ENCODE peak calls at places on chromosome 10, in four cellular contexts. T is tibial artery, I is foreskin keratinocyte, C is HepG2. V is an unnamed sample. For H3K4me1, the result is how much of the 10 kb centered on the place peaks cover.

GRCh38 chr10:27504897-27505457 is 873 bp downstream of the RAB18 start:
- DNase-seq in I (no peak), T (no peak), C (no peak), V (no peak)

GRCh38 chr10:94461503-94461902 is 59.2 kb downstream of the TBC1D12 start:
- DNase-seq in C (no peak), I (no peak), T (no peak), V (no peak)

GRCh38 chr10:108434818-108435217 is 1270.3 kb upstream of the SORCS1 start:
- DNase-seq in C (no peak), I (no peak), T (no peak), V (no peak)

GRCh38 chr10:102735065-102735562 is 8.6 kb upstream of the WBP1L start:
- DNase-seq in T (peak), I (no peak), C (no peak), V (no peak)

GRCh38 chr10:6564367-6564766 is 15.7 kb downstream of the PRKCQ start:
- DNase-seq in I (no peak), T (no peak), C (no peak), V (peak)

GRCh38 chr10:104485632-104486031 is 132.0 kb downstream of the CFAP58 start:
- DNase-seq in C (no peak), T (no peak), I (no peak), V (no peak)

GRCh38 chr10:20891338-20891714 is 5.8 kb downstream of the NEBL start:
- DNase-seq in C (no peak), T (no peak), I (peak), V (no peak)

GRCh38 chr10:130424418-130424817 is 288.2 kb downstream of the GLRX3 start:
- DNase-seq in C (no peak), I (no peak), T (no peak), V (no peak)

GRCh38 chr10:75165684-75166622 is 44.6 kb upstream of the VDAC2 start:
- DNase-seq in I (no peak), T (no peak), C (no peak), V (peak)

GRCh38 chr10:29728541-29729049 is 93.8 kb upstream of the SVIL start:
- DNase-seq in C (no peak), T (no peak), I (no peak), V (no peak)

GRCh38 chr10:114967071-114967470 is 29.1 kb downstream of the TRUB1 start:
- DNase-seq in C (peak), I (no peak), T (no peak), V (no peak)

GRCh38 chr10:129815898-129816665 is 148.0 kb downstream of the EBF3 start:
- DNase-seq in T (no peak), I (no peak), C (no peak), V (no peak)

GRCh38 chr10:84783386-84783785 is 455.0 kb downstream of the CCSER2 start:
- DNase-seq in I (no peak), C (peak), T (no peak), V (no peak)

GRCh38 chr10:25818751-25819150 is 115.3 kb upstream of the MYO3A start:
- DNase-seq in I (no peak), C (no peak), T (no peak), V (no peak)

GRCh38 chr10:119374236-119374635 is 166.9 kb downstream of the GRK5 start:
- DNase-seq in I (no peak), T (no peak), C (no peak), V (no peak)

GRCh38 chr10:88473989-88474883 is 108.9 kb downstream of the RNLS start:
- DNase-seq in C (no peak), I (peak), T (no peak), V (no peak)

GRCh38 chr10:43187213-43187612 is 49.0 kb downstream of the CSGALNACT2 start:
- DNase-seq in T (no peak), C (no peak), I (no peak), V (no peak)

GRCh38 chr10:101001225-101002035 is 1.8 kb downstream of the LZTS2 start:
- DNase-seq in C (no peak), T (peak), I (no peak), V (no peak)

GRCh38 chr10:68516766-68517165 is 10.6 kb downstream of the SLC25A16 start:
- DNase-seq in C (no peak), I (no peak), T (no peak), V (no peak)

GRCh38 chr10:66167816-66168215 is 758.0 kb upstream of the LRRTM3 start:
- DNase-seq in I (peak), T (no peak), C (no peak), V (no peak)

GRCh38 chr10:108904163-108904878 is 1019.0 kb downstream of the XPNPEP1 start:
- DNase-seq in C (no peak), T (no peak), I (no peak), V (no peak)

GRCh38 chr10:117094856-117095255 is 43.2 kb downstream of the VAX1 start:
- DNase-seq in T (no peak), I (no peak), C (no peak), V (no peak)

GRCh38 chr10:132616170-132616994 is 78.8 kb downstream of the INPP5A start:
- DNase-seq in I (no peak), C (no peak), T (no peak), V (peak)

GRCh38 chr10:83427101-83427500 is 712.2 kb upstream of the GHITM start:
- DNase-seq in I (no peak), C (no peak), T (no peak), V (no peak)

GRCh38 chr10:78742730-78743615 is 325.8 kb upstream of the ZMIZ1 start:
- DNase-seq in C (peak), T (no peak), I (no peak), V (no peak)

GRCh38 chr10:131859341-131860020 is 41.3 kb upstream of the PPP2R2D start:
- DNase-seq in I (no peak), C (no peak), T (peak), V (no peak)

GRCh38 chr10:91511549-91512330 is 101.6 kb downstream of the HECTD2 start:
- DNase-seq in T (no peak), C (no peak), I (peak), V (no peak)

GRCh38 chr10:112435013-112435619 is 11.6 kb downstream of the ZDHHC6 start:
- DNase-seq in I (no peak), T (no peak), C (peak), V (no peak)

GRCh38 chr10:59173414-59173813 is 3.0 kb upstream of the PHYHIPL start:
- DNase-seq in T (no peak), I (peak), C (no peak), V (no peak)

GRCh38 chr10:16155761-16156322 is 281.0 kb upstream of the PTER start:
- DNase-seq in I (no peak), T (no peak), C (no peak), V (no peak)

GRCh38 chr10:91596821-91597396 is 36.0 kb downstream of the PPP1R3C start:
- DNase-seq in C (no peak), I (peak), T (no peak), V (no peak)

GRCh38 chr10:103678104-103678526 is 177.3 kb downstream of the SH3PXD2A start:
- DNase-seq in T (peak), I (peak), C (no peak), V (peak)

GRCh38 chr10:11602357-11602756 is 9.1 kb downstream of the USP6NL start:
- DNase-seq in C (no peak), T (no peak), I (no peak), V (no peak)

GRCh38 chr10:4763960-4764428 is 62.0 kb upstream of the AKR1E2 start:
- DNase-seq in T (no peak), C (no peak), I (peak), V (no peak)

GRCh38 chr10:29712108-29712507 is 77.3 kb upstream of the SVIL start:
- DNase-seq in I (no peak), T (no peak), C (peak), V (no peak)

GRCh38 chr10:68124718-68125117 is 15.4 kb downstream of the MYPN start:
- DNase-seq in C (no peak), T (no peak), I (no peak), V (no peak)

GRCh38 chr10:80526218-80526617 is 11.5 kb upstream of the SH2D4B start:
- DNase-seq in I (no peak), C (no peak), T (no peak), V (no peak)

GRCh38 chr10:12388671-12389070 is 39.3 kb downstream of the CAMK1D start:
- DNase-seq in T (no peak), I (no peak), C (no peak), V (no peak)

GRCh38 chr10:70540089-70540788 is 61.7 kb downstream of the PALD1 start:
- DNase-seq in I (no peak), C (peak), T (no peak), V (no peak)

GRCh38 chr10:96448021-96448457 is 65.7 kb downstream of the TLL2 start:
- DNase-seq in I (no peak), C (no peak), T (no peak), V (no peak)

GRCh38 chr10:24483701-24484100 is 240.0 kb downstream of the ARHGAP21 start:
- DNase-seq in C (no peak), T (no peak), I (peak), V (no peak)
- H3K27ac ChIP-seq in C (no peak), T (no peak), I (peak), V (no peak)

GRCh38 chr10:122288917-122289316 is 17.8 kb downstream of the BTBD16 start:
- DNase-seq in I (no peak), T (no peak), C (no peak), V (no peak)

GRCh38 chr10:122292376-122292775 is 21.3 kb downstream of the BTBD16 start:
- DNase-seq in I (no peak), C (no peak), T (no peak), V (no peak)

GRCh38 chr10:122290334-122290733 is 19.2 kb downstream of the BTBD16 start:
- DNase-seq in I (no peak), T (no peak), C (peak), V (no peak)

GRCh38 chr10:122291739-122292138 is 20.6 kb downstream of the BTBD16 start:
- DNase-seq in T (no peak), I (no peak), C (no peak), V (no peak)

GRCh38 chr10:122290833-122291532 is 19.9 kb downstream of the BTBD16 start:
- DNase-seq in I (no peak), T (no peak), C (no peak), V (no peak)
- H3K4me1 ChIP-seq in I (under half), T (under half), C (under half), V (under half)

DNA sequence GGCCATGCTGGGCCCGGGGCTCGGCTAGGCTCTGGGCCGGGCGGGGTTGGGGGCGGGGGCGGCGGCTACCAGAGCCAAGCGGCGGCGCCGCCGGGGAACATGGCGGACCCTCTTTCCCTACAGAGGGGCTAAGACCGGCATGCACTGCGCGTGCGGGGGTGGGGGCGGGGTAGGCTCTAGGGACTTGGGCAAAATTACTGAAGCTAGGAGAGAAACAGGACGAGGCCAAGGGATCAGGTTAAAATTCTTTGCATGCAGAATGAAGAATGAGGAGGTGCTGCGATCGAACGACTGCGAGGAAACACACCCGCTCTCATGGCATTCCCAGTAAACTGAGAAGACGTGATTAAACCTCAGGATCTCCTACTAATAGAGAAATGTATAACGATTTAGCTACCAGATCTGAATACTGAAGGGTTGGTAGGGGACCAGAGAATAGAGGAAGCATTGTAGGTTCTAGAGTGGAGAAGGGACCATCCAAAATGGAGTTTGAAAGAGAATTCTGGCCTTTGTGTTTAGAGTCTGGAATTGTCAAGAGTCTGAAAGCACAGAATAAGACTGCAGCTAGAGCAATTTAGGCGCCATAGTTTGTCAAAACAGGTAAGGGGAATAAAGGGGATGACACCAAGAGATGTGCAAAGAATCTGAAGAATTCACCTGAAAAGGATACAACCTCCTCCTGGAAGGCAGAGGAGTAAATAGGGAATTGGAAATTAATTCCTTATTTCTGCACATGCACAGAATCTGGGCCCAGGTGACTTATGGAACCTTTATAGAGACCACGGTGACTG is at the start of gene PPP3CB:
- DNase-seq in I (peak), T (peak), C (peak), V (peak)
- H3K27ac ChIP-seq in I (peak), T (peak), C (peak), V (peak)

GRCh38 chr10:127552446-127552845 is 3.3 kb downstream of the NPS start:
- DNase-seq in C (no peak), I (no peak), T (no peak), V (no peak)

GRCh38 chr10:127553431-127553830 is 4.3 kb downstream of the NPS start:
- DNase-seq in T (no peak), C (no peak), I (no peak), V (no peak)

GRCh38 chr10:127549009-127549408 is at the start of gene NPS:
- DNase-seq in I (no peak), C (no peak), T (no peak), V (no peak)

GRCh38 chr10:127547997-127548396 is 1.1 kb upstream of the NPS start:
- DNase-seq in T (no peak), I (no peak), C (no peak), V (no peak)

GRCh38 chr10:127550861-127551260 is 1.8 kb downstream of the NPS start:
- DNase-seq in I (no peak), C (no peak), T (no peak), V (no peak)
- H3K4me1 ChIP-seq in I (under half), C (under half), T (under half), V (under half)

GRCh38 chr10:17659328-17659727 is 15.4 kb downstream of the STAM start:
- DNase-seq in C (no peak), T (no peak), I (no peak), V (no peak)

GRCh38 chr10:17657116-17657500 is 13.2 kb downstream of the STAM start:
- DNase-seq in T (no peak), I (no peak), C (no peak), V (no peak)

GRCh38 chr10:17655009-17655408 is 11.1 kb downstream of the STAM start:
- DNase-seq in I (no peak), C (no peak), T (no peak), V (no peak)

GRCh38 chr10:17652585-17652984 is 8.6 kb downstream of the STAM start:
- DNase-seq in I (no peak), C (no peak), T (no peak), V (no peak)

DNA sequence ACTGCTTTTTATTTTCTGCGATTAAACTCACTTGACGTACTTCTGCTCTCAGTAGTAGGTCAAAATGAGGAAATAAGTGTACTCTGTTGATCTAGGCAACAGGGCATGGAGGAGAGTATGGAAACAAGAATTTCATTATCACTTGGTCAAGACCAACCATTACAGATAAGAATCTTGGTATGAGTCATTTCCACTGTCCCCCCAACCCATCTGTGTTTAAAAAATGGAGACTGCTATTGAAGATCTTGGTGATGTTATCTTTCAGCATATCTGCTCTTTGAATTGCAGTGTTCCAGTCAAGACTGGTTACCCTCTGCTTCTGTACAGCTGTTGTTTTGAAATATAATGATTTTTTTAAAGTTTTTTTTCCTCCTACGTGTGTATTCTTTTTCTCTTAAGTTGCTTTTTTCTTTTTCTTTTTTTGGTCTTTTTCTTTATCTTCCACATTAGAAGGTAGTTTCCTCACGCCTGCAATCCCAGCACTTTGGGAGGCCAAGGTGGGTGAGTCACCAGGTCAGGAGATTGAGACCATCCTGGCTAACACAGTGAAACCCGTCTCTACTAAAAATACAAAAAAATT is 11.7 kb downstream of the STAM start:
- DNase-seq in C (peak), T (no peak), I (no peak), V (no peak)
- H3K27ac ChIP-seq in C (peak), T (no peak), I (no peak), V (no peak)

GRCh38 chr10:128539784-128540759 is 413.8 kb upstream of the MKI67 start:
- DNase-seq in C (no peak), I (no peak), T (no peak), V (no peak)

GRCh38 chr10:128540806-128541739 is 414.9 kb upstream of the MKI67 start:
- DNase-seq in T (no peak), I (no peak), C (no peak), V (no peak)

GRCh38 chr10:128537888-128538287 is 411.7 kb upstream of the MKI67 start:
- DNase-seq in T (no peak), I (no peak), C (no peak), V (no peak)

GRCh38 chr10:128534686-128535085 is 408.5 kb upstream of the MKI67 start:
- DNase-seq in I (no peak), C (no peak), T (no peak), V (no peak)

GRCh38 chr10:128536259-128536658 is 410.0 kb upstream of the MKI67 start:
- DNase-seq in C (no peak), T (no peak), I (no peak), V (no peak)
- H3K4me1 ChIP-seq in C (under half), T (under half), I (under half), V (under half)

GRCh38 chr10:99809931-99810615 is 27.6 kb downstream of the ABCC2 start:
- DNase-seq in I (no peak), C (no peak), T (no peak), V (no peak)

GRCh38 chr10:99809481-99809880 is 27.0 kb downstream of the ABCC2 start:
- DNase-seq in C (no peak), T (no peak), I (no peak), V (no peak)

GRCh38 chr10:99814143-99814542 is 31.7 kb downstream of the ABCC2 start:
- DNase-seq in C (no peak), I (no peak), T (no peak), V (no peak)

GRCh38 chr10:99815611-99816010 is 33.2 kb downstream of the ABCC2 start:
- DNase-seq in C (no peak), I (no peak), T (no peak), V (no peak)

GRCh38 chr10:99812177-99812576 is 29.7 kb downstream of the ABCC2 start:
- DNase-seq in T (no peak), C (no peak), I (no peak), V (no peak)
- H3K27ac ChIP-seq in T (no peak), C (no peak), I (no peak), V (no peak)

DNA sequence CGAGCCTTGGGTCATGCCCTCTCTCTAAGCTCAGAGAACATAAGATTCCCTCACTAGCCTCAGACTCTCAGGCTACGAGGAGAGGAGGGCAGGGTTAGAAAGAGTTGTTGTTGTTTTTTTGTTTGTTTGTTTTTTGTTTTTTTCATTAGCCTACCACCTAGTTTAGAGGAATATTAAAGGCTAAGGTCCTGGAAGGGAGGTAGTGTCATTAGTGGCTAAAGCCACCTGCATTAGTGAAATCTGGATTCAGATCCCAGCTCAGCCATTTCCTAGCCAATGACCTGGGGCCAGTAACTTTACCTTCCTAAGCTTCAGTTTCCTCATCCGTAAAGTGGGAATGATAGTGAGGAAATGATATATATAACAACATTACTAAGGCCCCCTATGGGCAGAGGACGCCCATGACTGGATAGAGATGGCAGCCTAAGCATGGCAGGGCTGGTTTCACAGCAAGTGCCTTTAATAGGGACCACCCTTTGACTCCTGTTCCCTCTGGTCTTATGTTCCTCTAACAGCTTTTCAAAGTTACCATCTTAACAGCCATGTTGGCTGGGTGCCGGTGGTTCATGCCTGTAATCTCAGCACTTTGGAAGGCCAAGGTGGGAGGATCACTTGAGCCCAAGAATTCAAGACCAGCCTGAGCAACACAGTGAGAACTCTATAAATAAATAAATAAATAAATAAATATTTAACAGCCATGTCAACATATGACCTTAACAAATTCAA is 5.1 kb downstream of the DDIT4 start:
- DNase-seq in I (no peak), C (no peak), T (no peak), V (no peak)
- H3K4me1 ChIP-seq in I (under half), C (under half), T (under half), V (under half)

V was measured in naive thymus-derived CD4-positive, alpha-beta T cell.